ENCODE peak calls at places on chromosomes 1 and 21, in seven cellular contexts. S is PC-3; A is stimulated activated CD8-positive, alpha-beta memory T cell treated with anti-CD3 and anti-CD28 coated beads, Interleukin-15, amount 100 ng/mL, for 24 hours; F is mucosa of descending colon; Q is IMR-90; L is GM12892; K is colonic mucosa. Z is an unnamed sample.

GRCh38 chr1:31815307-31815645 is 546 bp downstream of the SPOCD1 start:
- DNase-seq in A (no peak), K (no peak), F (no peak), L (no peak), Q (no peak), S (no peak), Z (no peak)

GRCh38 chr21:14115646-14116045 is 95.1 kb downstream of the LIPI start:
- DNase-seq in A (no peak), S (no peak), K (no peak), F (no peak), L (no peak), Q (no peak), Z (no peak)

GRCh38 chr1:29969576-29969975 is 733.3 kb downstream of the PTPRU start:
- DNase-seq in S (no peak), F (no peak), K (no peak), A (no peak), L (no peak), Q (no peak), Z (no peak)

GRCh38 chr1:96536576-96536975 is 185.0 kb upstream of the PTBP2 start:
- DNase-seq in L (no peak), F (no peak), A (no peak), K (no peak), Q (no peak), S (no peak), Z (no peak)

GRCh38 chr1:183302452-183303324 is 115.5 kb downstream of the NMNAT2 start:
- DNase-seq in K (no peak), Q (no peak), F (no peak), L (no peak), S (no peak), A (no peak), Z (no peak)

GRCh38 chr1:40922969-40923368 is 56.5 kb upstream of the CTPS1 start:
- DNase-seq in Q (no peak), F (no peak), K (no peak), S (no peak), A (no peak), L (no peak), Z (no peak)

GRCh38 chr1:202706851-202707250 is 3.4 kb downstream of the SYT2 start:
- DNase-seq in F (no peak), A (no peak), S (no peak), Q (no peak), L (no peak), K (no peak), Z (no peak)

GRCh38 chr1:206467915-206468314 is 2.4 kb upstream of the IKBKE start:
- DNase-seq in K (no peak), F (peak; percentile 76), L (no peak), S (no peak), A (no peak), Q (peak; percentile 40), Z (peak; percentile 49)

GRCh38 chr1:61326713-61327112 is 244.4 kb downstream of the NFIA start:
- DNase-seq in A (no peak), F (no peak), S (no peak), K (no peak), Q (no peak), L (no peak), Z (no peak)

GRCh38 chr1:155000725-155001437 is 1.7 kb upstream of the ZBTB7B start:
- DNase-seq in F (peak; percentile 97), A (peak; percentile 54), K (peak; percentile 98), L (peak; percentile 85), S (peak; percentile 98), Q (peak; percentile 77), Z (peak; percentile 86)

GRCh38 chr1:154767315-154768240 is 102.5 kb downstream of the KCNN3 start:
- DNase-seq in K (no peak), S (no peak), Q (peak; percentile 72), L (no peak), A (no peak), F (no peak), Z (no peak)

GRCh38 chr1:21139601-21140000 is 37.1 kb downstream of the EIF4G3 start:
- DNase-seq in S (no peak), L (no peak), A (no peak), F (no peak), K (no peak), Q (no peak), Z (no peak)

GRCh38 chr1:221783936-221784335 is 42.0 kb upstream of the DUSP10 start:
- DNase-seq in F (no peak), S (no peak), Q (no peak), K (no peak), L (no peak), A (no peak), Z (no peak)

GRCh38 chr1:119631433-119632102 is 16.5 kb downstream of the ZNF697 start:
- DNase-seq in K (peak; percentile 86), Q (peak; percentile 72), L (peak; percentile 29), F (peak; percentile 88), A (no peak), S (peak; percentile 42), Z (no peak)